ENCODE peak calls at places on chromosomes 5 and 9, in four cellular contexts. D is HepG2, K is K562, E is GM12878. M is an unnamed sample.

GRCh38 chr5:163809480-163809879 is 304.1 kb downstream of the MAT2B start:
- DNase-seq in D (no peak), K (no peak), E (no peak), M (no peak)

GRCh38 chr5:84480873-84481637 is 96.4 kb upstream of the EDIL3 start:
- DNase-seq in D (no peak), K (no peak), E (no peak), M (no peak)

GRCh38 chr5:120419110-120419509 is 45.0 kb upstream of the PRR16 start:
- DNase-seq in D (no peak), K (no peak), E (no peak), M (no peak)

GRCh38 chr9:91001146-91001611 is 199.6 kb downstream of the SYK start:
- DNase-seq in D (no peak), K (no peak), E (no peak), M (no peak)

GRCh38 chr9:137670391-137671195 is 51.8 kb downstream of the EHMT1 start:
- DNase-seq in D (peak), K (peak), E (no peak), M (no peak)

GRCh38 chr5:175922192-175922885 is 45.8 kb downstream of the THOC3 start:
- DNase-seq in D (peak), K (peak), E (no peak), M (peak)

GRCh38 chr5:1800470-1801060 is 642 bp upstream of the NDUFS6 start:
- DNase-seq in D (peak), K (no peak), E (no peak), M (no peak)

GRCh38 chr9:132789706-132790105 is 88.4 kb downstream of the AK8 start:
- DNase-seq in D (no peak), K (no peak), E (no peak), M (no peak)

GRCh38 chr9:13750061-13750460 is 470.6 kb upstream of the MPDZ start:
- DNase-seq in D (no peak), K (no peak), E (no peak), M (no peak)

GRCh38 chr5:177303925-177304391 is 359 bp downstream of the PRELID1 start:
- DNase-seq in D (no peak), K (peak), E (no peak), M (no peak)

GRCh38 chr9:20012232-20012631 is 223.4 kb upstream of the SLC24A2 start:
- DNase-seq in D (no peak), K (no peak), E (no peak), M (no peak)

GRCh38 chr5:91143840-91144239 is 239.3 kb downstream of the ARRDC3 start:
- DNase-seq in D (no peak), K (no peak), E (no peak), M (no peak)

GRCh38 chr9:23342296-23342695 is 483.7 kb downstream of the ELAVL2 start:
- DNase-seq in D (peak), K (no peak), E (no peak), M (no peak)

GRCh38 chr9:95822583-95823431 is 52.7 kb upstream of the ERCC6L2 start:
- DNase-seq in D (no peak), K (no peak), E (peak), M (no peak)

GRCh38 chr9:120326076-120326693 is 253.8 kb downstream of the CDK5RAP2 start:
- DNase-seq in D (no peak), K (no peak), E (no peak), M (no peak)

GRCh38 chr5:1444361-1445189 is 665 bp downstream of the SLC6A3 start:
- DNase-seq in D (no peak), K (no peak), E (no peak), M (no peak)

GRCh38 chr9:37372839-37373238 is 49.7 kb upstream of the GRHPR start:
- DNase-seq in D (no peak), K (no peak), E (no peak), M (no peak)

GRCh38 chr5:179323026-179323571 is 22.2 kb downstream of the ADAMTS2 start:
- DNase-seq in D (no peak), K (no peak), E (no peak), M (no peak)

GRCh38 chr5:7261049-7261448 is 134.9 kb upstream of the ADCY2 start:
- DNase-seq in D (peak), K (peak), E (no peak), M (peak)

DNA sequence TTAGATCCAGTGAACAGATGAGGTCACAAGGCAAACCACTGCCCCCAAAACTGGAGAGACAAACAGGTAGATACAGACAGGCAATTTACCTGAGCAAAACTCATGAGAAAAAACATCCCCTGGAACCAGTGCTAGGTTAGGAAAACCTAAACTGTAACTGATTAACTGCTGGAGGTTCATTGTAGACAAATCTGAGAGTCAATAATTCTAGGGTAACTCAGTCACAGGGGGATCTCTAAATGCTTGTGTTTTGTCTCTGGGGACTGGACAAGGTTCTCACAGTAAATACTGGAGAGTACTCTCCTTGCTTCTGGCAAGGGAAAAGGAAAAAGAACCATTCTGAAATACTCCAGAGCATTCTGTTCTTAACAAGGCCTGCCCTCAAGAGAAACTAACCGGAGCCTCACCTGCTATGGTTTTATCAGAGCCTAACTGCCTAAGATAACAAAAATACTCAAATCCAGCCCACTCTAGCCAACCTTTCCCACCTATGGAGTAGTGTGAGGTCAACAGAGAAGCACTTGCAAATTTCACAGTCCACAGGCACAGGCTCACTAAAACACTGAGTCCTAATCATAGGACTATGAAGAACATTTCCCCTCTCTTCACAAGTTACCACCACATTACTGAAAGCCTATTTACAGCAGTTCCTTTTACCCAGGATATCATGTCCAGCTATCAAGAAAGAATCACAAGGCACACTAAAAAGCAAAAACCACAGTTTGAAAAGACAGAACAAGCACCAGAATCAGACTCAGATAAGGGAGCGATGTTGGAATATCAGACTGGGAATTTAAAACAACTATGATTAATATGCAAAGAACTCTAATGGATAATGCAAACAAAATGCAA is 139.9 kb upstream of the ACOT12 start:
- DNase-seq in D (no peak), K (no peak), E (no peak), M (no peak)
- TF ChIP-seq TARDBP in D (no peak), K (no peak), E (no peak), M (no peak)

DNA sequence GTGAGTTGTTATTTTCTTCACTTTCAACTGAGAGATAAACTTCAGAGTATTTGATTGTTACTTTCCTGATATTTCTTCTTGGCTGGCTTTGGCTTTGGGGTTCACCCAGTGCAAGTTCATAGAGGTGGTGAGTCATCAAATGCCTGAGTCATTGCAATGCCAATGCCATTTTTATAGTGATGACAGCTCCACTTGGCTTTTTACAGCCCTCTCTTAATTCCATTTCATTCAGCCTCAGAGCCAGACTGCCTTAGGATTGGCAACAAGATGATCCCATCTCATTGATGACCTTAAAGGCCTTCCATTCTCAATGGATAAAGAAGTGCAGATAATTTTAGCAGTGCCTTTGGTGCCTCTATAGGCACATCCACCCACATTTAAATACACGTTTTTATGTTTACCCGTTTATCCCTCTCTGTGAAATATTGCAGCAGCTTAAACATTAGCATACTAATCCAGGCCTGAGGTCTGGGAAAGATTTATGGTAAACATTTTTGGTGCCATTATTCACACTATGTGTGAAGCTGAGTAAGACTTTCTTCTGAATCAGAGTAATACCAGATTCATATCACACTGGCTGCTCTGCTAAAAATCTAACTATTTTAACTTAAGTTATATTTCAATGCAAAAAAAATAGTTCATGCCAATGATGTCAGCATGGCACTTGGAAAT is 88.9 kb upstream of the TYRP1 start:
- DNase-seq in D (no peak), K (no peak), E (no peak), M (peak)
- TF ChIP-seq TARDBP in D (no peak), K (no peak), E (no peak), M (no peak)

DNA sequence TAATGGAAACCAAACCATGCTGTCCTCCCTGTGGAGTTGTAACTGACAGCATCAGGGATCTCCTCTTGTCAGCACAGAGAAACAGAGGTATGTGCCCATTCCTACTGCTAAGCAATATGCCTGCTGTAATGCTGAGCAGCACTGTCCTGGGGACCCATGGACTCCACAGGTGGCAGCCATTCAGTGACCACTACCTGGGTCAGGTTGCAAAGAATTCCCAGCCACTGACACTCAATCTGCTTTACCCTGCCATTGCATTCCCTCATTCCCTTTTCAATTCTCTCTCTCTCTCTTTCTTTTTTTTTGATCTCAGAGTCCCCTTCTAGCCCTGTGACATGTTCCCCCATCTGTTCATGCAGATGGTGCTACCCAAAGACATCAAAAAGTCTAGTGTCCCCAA is 104.1 kb downstream of the GABRB2 start:
- DNase-seq in D (no peak), K (no peak), E (no peak), M (no peak)
- TF ChIP-seq TARDBP in D (no peak), K (no peak), E (no peak), M (no peak)

GRCh38 chr5:43017438-43017820 is 22.7 kb downstream of the ANXA2R start:
- DNase-seq in D (peak), K (no peak), E (no peak), M (no peak)

GRCh38 chr5:43019293-43019614 is 20.9 kb downstream of the ANXA2R start:
- DNase-seq in D (no peak), K (no peak), E (no peak), M (no peak)

GRCh38 chr5:43019615-43020293 is 20.4 kb downstream of the ANXA2R start:
- DNase-seq in D (peak), K (no peak), E (no peak), M (no peak)

GRCh38 chr5:43024217-43024616 is 15.9 kb downstream of the ANXA2R start:
- DNase-seq in D (no peak), K (no peak), E (no peak), M (no peak)

GRCh38 chr5:43020294-43020711 is 19.8 kb downstream of the ANXA2R start:
- DNase-seq in D (peak), K (no peak), E (no peak), M (no peak)
- TF ChIP-seq TARDBP in D (no peak), K (no peak), E (no peak), M (no peak)

DNA sequence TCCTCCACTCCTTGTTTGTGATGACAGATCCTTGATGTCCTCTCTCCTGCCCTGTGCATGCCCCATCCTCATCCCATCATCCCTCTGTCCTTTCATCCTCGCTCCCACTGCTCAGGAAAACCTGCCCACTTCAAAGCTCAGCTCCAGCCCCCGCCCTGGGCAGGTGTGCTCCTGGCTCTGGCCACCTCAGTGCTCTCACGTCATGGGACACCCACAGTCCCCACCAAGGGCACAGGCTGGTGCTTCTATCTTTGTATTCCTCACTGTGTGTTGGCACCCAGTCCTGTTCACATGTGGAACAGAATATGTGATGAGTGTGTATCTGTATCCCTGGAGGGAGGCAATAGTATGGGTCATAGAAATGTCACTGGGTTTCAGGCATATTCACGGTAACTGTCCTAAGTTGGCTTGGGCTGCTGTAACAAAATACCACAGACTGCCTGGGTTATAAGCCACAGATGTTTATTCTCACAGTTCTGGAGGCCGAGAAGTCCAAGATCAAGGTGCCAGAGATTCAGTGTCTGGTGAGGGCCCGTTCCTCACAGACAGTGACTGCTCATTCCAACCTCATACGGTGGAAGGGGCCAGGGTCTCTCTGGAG is 13.5 kb downstream of the GFPT2 start:
- DNase-seq in D (no peak), K (no peak), E (no peak), M (no peak)
- TF ChIP-seq TARDBP in D (no peak), K (no peak), E (no peak), M (no peak)

DNA sequence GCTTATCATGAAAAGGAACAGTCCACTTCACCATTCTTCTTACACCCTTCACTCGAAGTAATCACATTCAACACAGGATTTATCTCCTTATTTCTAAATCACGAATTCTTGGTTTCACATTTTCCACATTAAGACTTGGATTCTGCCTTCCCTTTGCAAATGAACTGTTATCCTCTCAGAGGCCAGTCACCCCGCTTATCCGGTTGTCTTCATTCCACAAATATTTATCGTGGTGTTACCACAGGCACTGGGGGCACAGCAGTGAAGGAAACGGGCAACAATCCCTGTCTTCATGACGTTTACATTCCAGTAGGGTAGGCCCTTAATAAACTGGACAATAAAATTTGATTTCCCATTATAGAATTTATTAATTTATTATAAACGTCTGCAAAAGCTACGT is 284.2 kb downstream of the DENND1A start:
- DNase-seq in D (no peak), K (no peak), E (no peak), M (no peak)
- TF ChIP-seq TARDBP in D (no peak), K (no peak), E (no peak), M (no peak)

DNA sequence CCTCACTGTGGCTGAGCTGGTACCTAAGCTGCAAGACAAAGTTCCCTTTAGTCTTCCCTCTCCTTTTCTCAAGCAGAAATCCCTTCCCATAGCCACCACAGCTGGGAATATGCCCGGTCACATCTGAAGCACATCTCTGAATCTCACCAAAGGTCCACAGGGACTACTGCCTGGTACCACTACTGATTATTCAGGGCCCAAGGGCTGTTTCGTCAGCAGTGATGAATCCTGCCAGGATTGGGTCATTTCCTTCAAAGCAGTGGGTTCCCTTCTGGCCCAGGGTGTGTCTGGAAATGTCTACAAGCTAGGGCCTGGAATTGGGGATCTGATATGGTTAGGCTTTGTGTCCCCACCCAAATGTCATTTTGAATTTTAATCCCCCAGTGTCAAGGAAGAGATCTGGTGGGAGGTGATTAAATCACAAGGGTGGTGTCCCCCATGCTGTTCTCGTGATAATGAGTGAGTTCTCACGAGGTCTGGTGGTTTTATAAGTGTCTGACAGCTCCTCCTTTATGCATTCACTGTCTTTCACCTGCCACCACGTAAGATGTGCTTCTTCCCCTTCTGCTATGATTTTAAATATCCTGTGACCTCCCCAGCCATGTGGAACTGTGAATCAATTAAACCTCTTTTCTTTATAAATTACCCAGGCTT is 83.2 kb upstream of the FST start:
- DNase-seq in D (no peak), K (no peak), E (no peak), M (no peak)
- TF ChIP-seq TARDBP in D (no peak), K (no peak), E (no peak), M (no peak)